ENCODE peak calls at places on chromosomes 13 and 19, in four cellular contexts. R, M, K and E are unnamed samples.
A peak's percentile ranks its signal among the peaks of the same experiment; 100 is the strongest.

GRCh38 chr19:42191855-42192254 is 25.6 kb downstream of the DEDD2 start:
- DNase-seq in R (no peak), M (peak; percentile 51), K (no peak), E (peak; percentile 51)

GRCh38 chr13:85590231-85590931 is 208.8 kb downstream of the SLITRK6 start:
- DNase-seq in R (no peak), M (no peak), K (no peak), E (peak; percentile 32)

GRCh38 chr13:66660013-66660804 is 569.9 kb downstream of the PCDH9 start:
- DNase-seq in R (no peak), M (peak; percentile 19), K (no peak), E (no peak)

GRCh38 chr19:47444388-47444821 is 25.1 kb upstream of the MEIS3 start:
- DNase-seq in R (no peak), M (no peak), K (peak; percentile 35), E (no peak)

GRCh38 chr19:6264803-6265202 is 15.0 kb downstream of the MLLT1 start:
- DNase-seq in R (no peak), M (no peak), K (no peak), E (no peak)

GRCh38 chr13:34469212-34469983 is 472.7 kb upstream of the NBEA start:
- DNase-seq in R (no peak), M (no peak), K (no peak), E (no peak)

GRCh38 chr13:92379371-92379770 is 847.2 kb upstream of the GPC6 start:
- DNase-seq in R (no peak), M (no peak), K (no peak), E (no peak)

GRCh38 chr13:108561152-108561551 is 68.3 kb upstream of the MYO16 start:
- DNase-seq in R (no peak), M (no peak), K (no peak), E (no peak)

GRCh38 chr13:45674908-45675307 is 27.2 kb upstream of the CBY2 start:
- DNase-seq in R (no peak), M (peak; percentile 91), K (no peak), E (peak; percentile 66)

GRCh38 chr19:925087-925911 is 536 bp upstream of the ARID3A start:
- DNase-seq in R (peak; percentile 79), M (peak; percentile 73), K (peak; percentile 91), E (peak; percentile 61)

GRCh38 chr13:25733061-25733491 is 318.7 kb downstream of the SHISA2 start:
- DNase-seq in R (no peak), M (peak; percentile 19), K (no peak), E (no peak)

GRCh38 chr13:71618154-71618553 is 248.8 kb downstream of the DACH1 start:
- DNase-seq in R (no peak), M (no peak), K (no peak), E (no peak)

GRCh38 chr13:74135306-74136088 is 1.3 kb upstream of the KLF12 start:
- DNase-seq in R (peak; percentile 72), M (peak; percentile 74), K (peak; percentile 87), E (no peak)

GRCh38 chr13:93116809-93117208 is 109.8 kb upstream of the GPC6 start:
- DNase-seq in R (peak; percentile 44), M (no peak), K (no peak), E (no peak)

GRCh38 chr13:31824705-31825512 is 85.6 kb downstream of the RXFP2 start:
- DNase-seq in R (no peak), M (peak; percentile 71), K (no peak), E (no peak)

GRCh38 chr19:10566658-10567410 is 1.0 kb upstream of the KRI1 start:
- DNase-seq in R (no peak), M (no peak), K (no peak), E (no peak)

GRCh38 chr19:12788682-12789097 is 2.6 kb upstream of the JUNB start:
- DNase-seq in R (peak; percentile 90), M (peak; percentile 72), K (peak; percentile 92), E (no peak)

GRCh38 chr13:80048802-80049201 is 292.1 kb downstream of the SPRY2 start:
- DNase-seq in R (peak; percentile 59), M (peak; percentile 95), K (peak; percentile 86), E (peak; percentile 76)

GRCh38 chr13:84607614-84608013 is 725.3 kb upstream of the SLITRK1 start:
- DNase-seq in R (no peak), M (peak; percentile 67), K (no peak), E (peak; percentile 1)

GRCh38 chr13:29436291-29436690 is 159.2 kb downstream of the SLC7A1 start:
- DNase-seq in R (no peak), M (peak; percentile 70), K (no peak), E (no peak)

GRCh38 chr13:31530883-31531282 is 208.4 kb upstream of the RXFP2 start:
- DNase-seq in R (no peak), M (no peak), K (no peak), E (no peak)

GRCh38 chr19:290539-291521 is at the start of gene PLPP2:
- DNase-seq in R (no peak), M (no peak), K (peak; percentile 63), E (no peak)

GRCh38 chr13:22107549-22107948 is 436.7 kb downstream of the FGF9 start:
- DNase-seq in R (no peak), M (no peak), K (no peak), E (no peak)

GRCh38 chr13:43122706-43123268 is 99.4 kb downstream of the DNAJC15 start:
- DNase-seq in R (no peak), M (no peak), K (no peak), E (no peak)

GRCh38 chr13:28585557-28585956 is 73.4 kb upstream of the POMP start:
- DNase-seq in R (no peak), M (no peak), K (no peak), E (no peak)

GRCh38 chr19:36093146-36093662 is 17.7 kb upstream of the OVOL3 start:
- DNase-seq in R (no peak), M (no peak), K (no peak), E (no peak)

GRCh38 chr19:51919606-51920005 is 7.7 kb upstream of the ZNF613 start:
- DNase-seq in R (no peak), M (no peak), K (no peak), E (no peak)

DNA sequence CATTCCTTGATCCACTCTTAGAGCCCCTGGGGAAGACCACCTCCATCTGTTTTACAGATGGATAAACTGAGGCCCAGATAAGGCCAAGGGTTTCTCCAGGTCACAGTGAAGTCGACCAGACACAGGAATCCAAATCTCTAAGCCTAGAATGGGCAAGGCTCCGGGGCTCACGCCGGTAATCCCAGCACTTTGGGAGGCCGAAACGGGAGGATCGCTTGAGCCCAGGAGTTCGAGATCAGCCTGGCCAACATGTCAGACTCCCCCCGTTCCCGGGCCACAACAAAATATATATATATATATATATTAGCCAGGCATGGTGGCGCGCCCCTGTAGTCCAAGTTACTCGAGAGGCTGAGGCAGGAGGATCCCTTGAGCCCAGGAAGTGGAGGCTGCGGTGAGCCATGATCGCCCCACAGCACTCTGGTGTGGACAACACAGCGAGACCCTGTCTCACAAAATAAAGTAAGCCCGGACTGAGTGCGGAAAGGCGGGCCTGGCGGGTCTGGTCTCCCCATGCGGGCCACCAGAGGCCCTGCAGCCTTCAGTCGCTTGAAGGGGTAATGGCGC is 615 bp upstream of the RPL13A start:
- DNase-seq in R (no peak), M (no peak), K (no peak), E (no peak)
- H3K4me3 ChIP-seq in R (no peak overlapping the region), M (no peak overlapping the region), K (no peak overlapping the region), E (no peak overlapping the region)

GRCh38 chr19:2719910-2720776 is 1.0 kb downstream of the DIRAS1 start:
- DNase-seq in R (no peak), M (peak; percentile 56), K (no peak), E (no peak)
- TF ChIP-seq CTCF in R (no peak), M (peak; percentile 16), K (no peak), E (no peak)

DNA sequence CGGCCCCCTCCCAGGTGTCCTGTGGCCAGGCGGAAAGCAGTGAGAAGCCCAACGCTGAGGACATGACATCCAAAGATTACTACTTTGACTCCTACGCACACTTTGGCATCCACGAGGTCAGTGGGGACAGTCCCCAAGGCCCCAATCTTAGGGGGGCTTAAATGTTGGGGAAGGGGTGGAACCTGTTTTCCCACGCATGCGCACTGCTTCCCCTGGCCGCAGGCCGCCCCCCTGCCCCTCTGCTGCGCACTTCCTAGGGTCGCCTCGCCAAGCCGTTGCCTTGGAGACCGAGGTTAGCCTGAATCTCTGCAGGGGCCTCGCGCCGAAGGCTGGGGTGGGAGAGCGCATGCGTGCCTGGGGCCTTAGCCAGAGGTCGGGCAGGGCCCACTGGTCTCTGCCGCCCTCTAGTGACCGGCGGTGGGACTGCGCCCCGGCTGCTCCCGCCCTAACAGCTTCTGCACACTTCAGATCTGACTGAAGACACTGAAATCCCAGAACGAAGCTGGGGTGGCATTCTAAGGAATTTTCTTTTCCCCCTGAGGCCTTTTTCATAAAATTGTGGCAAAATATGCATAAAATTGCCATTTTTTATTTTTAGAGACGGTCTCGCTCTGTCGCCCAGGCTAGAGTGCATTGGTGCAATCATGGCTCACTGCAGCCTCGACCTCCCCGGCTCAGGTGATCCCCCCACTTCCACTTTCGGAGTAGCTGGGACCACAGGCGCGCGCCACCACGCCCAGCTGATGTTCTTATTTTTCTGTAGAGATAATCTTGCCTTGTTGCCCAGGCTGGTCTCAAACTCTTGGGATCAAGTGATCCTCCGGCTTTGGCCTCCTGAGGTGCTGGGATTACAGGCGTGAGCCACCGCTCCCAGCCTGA is 3.6 kb downstream of the PRMT1 start:
- DNase-seq in R (peak; percentile 95), M (peak; percentile 77), K (peak; percentile 96), E (no peak)
- H3K4me3 ChIP-seq in R (peak overlapping the region; percentile 41), M (peak overlapping the region; percentile 15), K (no peak overlapping the region), E (peak overlapping the region; percentile 99)

DNA sequence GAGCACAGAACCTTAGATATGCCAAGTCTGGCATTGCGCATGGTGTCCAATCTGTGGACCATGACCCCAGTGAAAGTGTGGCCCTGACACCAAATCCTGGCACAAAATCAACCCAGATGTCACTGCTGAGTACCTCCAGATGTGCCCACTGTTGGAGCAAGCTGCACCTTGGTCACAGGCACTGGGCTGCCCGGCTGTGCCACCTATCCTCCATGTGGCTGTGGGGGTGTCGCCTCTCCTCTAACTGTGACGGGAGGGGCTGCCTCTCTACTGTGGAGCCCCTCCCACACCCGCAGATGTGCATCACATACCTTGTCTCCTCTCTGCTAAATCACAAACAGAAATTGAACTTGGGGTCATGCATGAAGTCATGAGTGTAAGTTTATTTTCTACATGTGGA is 46.5 kb upstream of the ZNF536 start:
- DNase-seq in R (no peak), M (no peak), K (no peak), E (no peak)
- TF ChIP-seq CTCF in R (no peak), M (no peak), K (no peak), E (no peak)

DNA sequence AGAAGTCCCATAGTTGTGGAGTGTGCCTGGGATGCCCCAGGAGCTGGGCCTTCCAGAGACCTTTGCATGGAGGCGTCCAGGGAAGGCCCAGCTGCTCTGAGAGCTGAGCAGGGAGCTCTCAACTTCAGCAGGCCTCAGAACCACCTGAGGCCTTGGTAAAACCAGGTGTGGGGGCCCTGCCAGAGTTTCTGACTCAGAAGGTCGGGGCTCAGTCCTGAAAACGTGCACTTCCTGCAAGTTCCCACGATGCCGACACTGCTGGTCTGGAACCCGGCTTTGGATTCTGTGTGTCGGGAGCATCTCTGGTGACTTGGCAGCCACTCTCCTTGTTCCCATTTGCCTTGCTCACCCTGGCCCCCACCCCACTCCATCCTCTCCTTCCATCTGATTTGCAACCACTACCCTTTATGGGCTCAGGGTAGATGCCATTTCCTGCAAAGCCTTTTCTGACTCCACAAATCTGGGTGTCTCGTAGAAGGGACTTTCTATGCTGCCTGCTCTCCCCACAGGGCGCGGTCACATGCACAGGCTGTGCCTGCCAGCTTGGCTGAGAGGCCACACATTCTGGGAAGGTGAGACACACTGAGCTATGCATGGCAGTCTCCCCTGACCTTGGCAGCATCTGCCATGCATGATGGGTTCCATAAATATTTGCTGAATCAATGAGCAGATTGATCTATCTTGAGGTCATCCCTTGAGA is 244.7 kb downstream of the COL4A1 start:
- DNase-seq in R (no peak), M (peak; percentile 47), K (peak; percentile 69), E (no peak)
- H3K4me3 ChIP-seq in R (no peak overlapping the region), M (no peak overlapping the region), K (no peak overlapping the region), E (no peak overlapping the region)